ENCODE peak calls at places on chromosomes 7 and 10, in eight cellular contexts. F is thoracic aorta, Z is IMR-90, W is astrocyte of the spinal cord, H is brain microvascular endothelial cell, R is D721Med, I is iris pigment epithelial cell, E is HCT116. D is an unnamed sample.
A peak's percentile ranks its signal among the peaks of the same experiment; 100 is the strongest.

GRCh38 chr7:123645516-123645915 is 10.2 kb upstream of the LMOD2 start:
- DNase-seq in R (no peak), H (no peak), F (no peak), E (no peak), W (no peak), I (no peak), Z (no peak), D (no peak)

GRCh38 chr7:6227294-6227846 is 45.1 kb downstream of the CYTH3 start:
- DNase-seq in H (no peak), W (peak; percentile 57), F (no peak), I (peak; percentile 52), Z (peak; percentile 51), R (no peak), E (no peak), D (no peak)

GRCh38 chr10:32104181-32104580 is 48.0 kb upstream of the KIF5B start:
- DNase-seq in I (no peak), R (no peak), H (no peak), Z (no peak), F (no peak), W (no peak), E (no peak), D (no peak)

GRCh38 chr7:81560708-81561107 is 209.1 kb downstream of the HGF start:
- DNase-seq in Z (no peak), W (no peak), R (no peak), F (no peak), E (no peak), H (no peak), I (no peak), D (no peak)

GRCh38 chr7:7570584-7570983 is 3.9 kb downstream of the MIOS start:
- DNase-seq in H (no peak), F (no peak), I (no peak), R (no peak), E (no peak), W (no peak), Z (no peak), D (no peak)

GRCh38 chr7:67773081-67773480 is 776.4 kb downstream of the TYW1 start:
- DNase-seq in F (no peak), H (no peak), R (no peak), Z (no peak), I (no peak), E (no peak), W (no peak), D (no peak)

GRCh38 chr10:44911081-44911540 is at the start of gene TMEM72:
- DNase-seq in H (no peak), F (no peak), I (no peak), Z (no peak), R (no peak), E (no peak), W (no peak), D (peak; percentile 61)

GRCh38 chr10:84179059-84179710 is 5.6 kb downstream of the GPR15LG start:
- DNase-seq in Z (peak; percentile 27), F (no peak), W (no peak), R (no peak), E (no peak), H (no peak), I (peak; percentile 38), D (no peak)

GRCh38 chr10:92354587-92354986 is 63.6 kb downstream of the MARCHF5 start:
- DNase-seq in R (no peak), Z (no peak), W (no peak), E (no peak), I (no peak), H (no peak), F (no peak), D (peak; percentile 50)

GRCh38 chr10:5545778-5546710 is 21.3 kb downstream of the CALML3 start:
- DNase-seq in Z (peak; percentile 97), R (no peak), F (no peak), E (no peak), H (peak; percentile 83), W (peak; percentile 96), I (peak; percentile 95), D (no peak)

D was measured in GM23338.